ENCODE peak calls at places on chromosome 16, in eight cellular contexts. A is prostate gland, P is suprapubic skin, S is tibial nerve, T is mesendoderm, U is tibial artery, L is small intestine, O is right lobe of liver. M is an unnamed sample.

GRCh38 chr16:30748634-30749445 is 615 bp downstream of the PHKG2 start:
- DNase-seq in A (no peak), S (no peak), T (peak; percentile 73), O (peak; percentile 67), L (peak; percentile 33), P (peak; percentile 79), U (no peak), M (peak; percentile 52)

GRCh38 chr16:81035398-81035974 is at the start of gene ATMIN:
- DNase-seq in T (peak; percentile 94), U (peak; percentile 80), A (peak; percentile 85), S (peak; percentile 74), P (peak; percentile 84), L (peak; percentile 95), O (peak; percentile 90), M (peak; percentile 90)

GRCh38 chr16:54123766-54124165 is 162.8 kb downstream of the IRX3 start:
- DNase-seq in P (no peak), U (no peak), O (no peak), L (no peak), T (no peak), S (no peak), A (no peak), M (no peak)

GRCh38 chr16:85126731-85127662 is 14.7 kb upstream of the CIBAR2 start:
- DNase-seq in L (no peak), S (no peak), U (no peak), A (no peak), O (no peak), T (peak; percentile 37), P (no peak), M (peak; percentile 32)

GRCh38 chr16:87034317-87034716 is 282.9 kb downstream of the C16orf95 start:
- DNase-seq in P (no peak), A (no peak), O (no peak), U (no peak), L (no peak), T (no peak), S (no peak), M (no peak)

GRCh38 chr16:87686697-87687570 is 78.9 kb downstream of the KLHDC4 start:
- DNase-seq in S (no peak), L (no peak), O (no peak), A (no peak), U (no peak), T (no peak), P (no peak), M (no peak)

GRCh38 chr16:52051773-52052172 is 495.2 kb downstream of the TOX3 start:
- DNase-seq in T (no peak), S (no peak), P (no peak), O (no peak), A (no peak), L (no peak), U (no peak), M (no peak)

GRCh38 chr16:59527206-59527997 is 793.3 kb upstream of the GOT2 start:
- DNase-seq in O (no peak), U (no peak), P (no peak), S (no peak), L (no peak), T (peak; percentile 56), A (no peak), M (no peak)

GRCh38 chr16:21260870-21261791 is 17.0 kb downstream of the CRYM start:
- DNase-seq in A (no peak), P (no peak), S (no peak), L (peak; percentile 98), U (no peak), O (peak; percentile 92), T (no peak), M (no peak)

GRCh38 chr16:50601341-50601740 is 53.1 kb downstream of the NKD1 start:
- DNase-seq in S (no peak), O (no peak), P (no peak), A (no peak), L (no peak), U (no peak), T (no peak), M (no peak)

GRCh38 chr16:48617711-48618148 is 7.8 kb upstream of the N4BP1 start:
- DNase-seq in S (peak; percentile 47), O (no peak), U (no peak), L (no peak), T (no peak), A (no peak), P (no peak), M (peak; percentile 26)
- H3K4me1 ChIP-seq in S (peaks cover 5% of the 10 kb centered on the region), O (peaks cover 2% of the 10 kb centered on the region), U (peaks cover 18% of the 10 kb centered on the region), L (peaks cover 3% of the 10 kb centered on the region), T (peaks cover 2% of the 10 kb centered on the region), A (no peaks in the 10 kb centered on the region), P (peaks cover 17% of the 10 kb centered on the region), M (peaks cover 6% of the 10 kb centered on the region)

GRCh38 chr16:70685061-70685937 is 554 bp downstream of the MTSS2 start:
- DNase-seq in O (no peak), P (no peak), S (no peak), L (no peak), U (no peak), T (peak; percentile 28), A (no peak), M (no peak)

GRCh38 chr16:70684146-70685060 is 1.4 kb downstream of the MTSS2 start:
- DNase-seq in S (no peak), L (no peak), O (peak; percentile 86), P (no peak), U (no peak), A (no peak), T (no peak), M (no peak)

GRCh38 chr16:70686376-70687171 is 721 bp upstream of the MTSS2 start:
- DNase-seq in S (no peak), A (no peak), P (no peak), T (no peak), U (no peak), L (no peak), O (no peak), M (no peak)

GRCh38 chr16:70687172-70687531 is 1.3 kb upstream of the MTSS2 start:
- DNase-seq in P (no peak), S (no peak), L (no peak), O (no peak), A (no peak), T (no peak), U (no peak), M (no peak)

DNA sequence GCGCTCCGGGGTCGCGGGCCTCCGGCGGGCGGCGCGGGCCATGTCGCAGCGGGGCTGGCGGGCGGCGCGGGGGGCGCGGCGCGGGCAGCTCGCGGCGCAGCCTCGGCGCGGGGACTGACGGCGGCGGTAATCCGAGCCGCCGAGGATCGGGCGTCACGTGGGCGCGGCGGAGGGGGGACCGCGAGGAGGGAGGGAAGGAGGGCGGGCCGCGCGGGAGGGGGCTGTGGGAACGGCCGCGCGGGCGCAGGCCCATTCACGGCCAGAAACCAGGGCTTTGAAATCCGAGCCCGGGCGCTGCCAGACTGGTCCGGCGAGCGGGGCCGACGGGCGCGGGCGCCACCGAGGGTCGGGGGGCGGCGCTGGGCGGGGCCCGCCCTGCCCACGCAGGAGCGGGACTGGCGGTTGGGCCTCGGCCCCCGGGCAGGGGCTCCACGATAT is at the start of gene MTSS2:
- DNase-seq in P (no peak), U (peak; percentile 84), A (peak; percentile 92), T (peak; percentile 84), L (peak; percentile 42), O (peak; percentile 90), S (peak; percentile 72), M (peak; percentile 91)
- H3K4me3 ChIP-seq in P (peak within 1 kb of the TSS; percentile 85), U (peak within 1 kb of the TSS; percentile 75), A (peak within 1 kb of the TSS; percentile 65), T (peak within 1 kb of the TSS; percentile 55), L (peak within 1 kb of the TSS; percentile 63), O (peak within 1 kb of the TSS; percentile 83), S (peak within 1 kb of the TSS; percentile 58), M (peak within 1 kb of the TSS; percentile 74)

DNA sequence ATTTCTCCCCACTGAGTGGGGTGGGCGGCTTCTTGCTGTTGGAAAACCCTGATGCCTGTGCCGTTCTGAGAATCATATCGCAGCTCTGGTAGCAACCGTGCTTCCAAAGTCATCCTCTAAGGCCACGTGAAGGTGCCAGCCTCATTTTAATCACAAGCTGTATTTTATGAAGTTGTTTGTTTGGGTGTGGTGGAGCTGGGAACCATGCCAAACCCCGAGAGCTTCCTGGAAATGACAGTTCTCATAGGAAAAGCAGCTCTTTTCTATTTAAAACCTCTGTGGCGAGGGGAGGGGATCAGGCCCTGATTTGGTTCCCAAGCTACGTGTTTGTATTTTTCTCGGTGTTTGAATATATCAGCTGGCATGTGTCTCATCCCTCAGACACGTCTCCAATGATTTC is 21.7 kb downstream of the KNOP1 start:
- DNase-seq in O (peak; percentile 66), S (peak; percentile 89), A (peak; percentile 75), T (no peak), P (peak; percentile 95), L (peak; percentile 86), U (peak; percentile 86), M (peak; percentile 68)
- H3K4me1 ChIP-seq in O (peaks cover 28% of the 10 kb centered on the region), S (peaks cover 41% of the 10 kb centered on the region), A (peaks cover 9% of the 10 kb centered on the region), T (no peaks in the 10 kb centered on the region), P (peaks cover 57% of the 10 kb centered on the region), L (peaks cover 15% of the 10 kb centered on the region), U (peaks cover 26% of the 10 kb centered on the region), M (peaks cover 3% of the 10 kb centered on the region)

GRCh38 chr16:56625140-56625942 is at the start of gene MT1E:
- DNase-seq in U (peak; percentile 65), A (peak; percentile 50), T (peak; percentile 70), L (peak; percentile 73), O (peak; percentile 92), P (peak; percentile 86), S (peak; percentile 42), M (peak; percentile 79)
- H3K4me3 ChIP-seq in U (peak within 1 kb of the TSS; percentile 64), A (peak within 1 kb of the TSS; percentile 31), T (no peak within 1 kb of the TSS), L (peak within 1 kb of the TSS; percentile 64), O (peak within 1 kb of the TSS; percentile 90), P (peak within 1 kb of the TSS; percentile 62), S (peak within 1 kb of the TSS; percentile 48), M (peak within 1 kb of the TSS; percentile 43)

GRCh38 chr16:49596119-49596518 is 222.5 kb downstream of the C16orf78 start:
- DNase-seq in O (peak; percentile 22), P (no peak), L (no peak), S (no peak), T (no peak), A (no peak), U (no peak), M (peak; percentile 7)
- H3K4me1 ChIP-seq in O (no peaks in the 10 kb centered on the region), P (peaks cover 9% of the 10 kb centered on the region), L (no peaks in the 10 kb centered on the region), S (peaks cover 20% of the 10 kb centered on the region), T (peaks cover 7% of the 10 kb centered on the region), A (no peaks in the 10 kb centered on the region), U (peaks cover 4% of the 10 kb centered on the region), M (peaks cover 4% of the 10 kb centered on the region)

DNA sequence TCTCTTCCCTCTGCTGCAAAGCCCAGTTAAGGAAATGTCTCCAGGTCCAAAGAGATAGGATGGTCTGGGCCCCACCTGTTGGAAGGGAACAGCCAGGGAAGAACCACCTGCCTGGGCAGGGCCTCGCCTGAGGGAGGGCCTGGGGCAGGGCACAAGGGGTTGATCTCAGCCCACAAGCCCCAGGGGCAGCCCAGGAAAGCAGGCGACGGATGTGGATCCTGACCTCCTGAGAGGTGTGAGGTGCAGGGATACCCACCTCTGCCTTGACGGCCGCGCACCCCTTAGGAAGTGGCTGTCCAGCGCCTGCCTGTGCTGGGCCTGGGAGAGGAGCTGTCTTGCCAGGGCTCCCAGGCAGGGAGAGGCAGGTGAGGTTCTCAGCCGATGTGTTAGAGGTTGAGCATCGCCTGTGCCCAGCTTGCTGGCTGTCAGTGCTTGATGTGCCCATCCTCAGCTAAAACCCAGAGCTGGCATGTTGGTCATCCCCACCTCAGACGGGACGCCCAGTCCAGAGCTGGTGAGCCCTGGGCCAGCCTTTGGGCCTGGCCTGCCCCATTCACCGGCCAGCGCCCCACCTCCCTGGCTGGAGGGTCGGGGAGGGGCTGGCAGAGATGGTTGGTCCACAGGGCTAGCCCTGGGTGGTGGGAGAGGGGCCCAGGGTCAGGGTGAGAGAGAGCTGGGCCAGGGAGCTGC is 434 bp downstream of the CEMP1 start:
- DNase-seq in O (no peak), S (no peak), P (no peak), T (no peak), U (no peak), L (no peak), A (no peak), M (no peak)
- H3K4me3 ChIP-seq in O (no peak overlapping the region), S (no peak overlapping the region), P (peak overlapping the region; percentile 55), T (no peak overlapping the region), U (peak overlapping the region; percentile 84), L (no peak overlapping the region), A (no peak overlapping the region), M (no peak overlapping the region)

GRCh38 chr16:10625595-10626357 is 45.4 kb upstream of the EMP2 start:
- DNase-seq in U (no peak), L (peak; percentile 45), A (no peak), P (no peak), O (no peak), S (no peak), T (no peak), M (no peak)
- H3K4me1 ChIP-seq in U (no peaks in the 10 kb centered on the region), L (peaks cover 2% of the 10 kb centered on the region), A (no peaks in the 10 kb centered on the region), P (no peaks in the 10 kb centered on the region), O (no peaks in the 10 kb centered on the region), S (no peaks in the 10 kb centered on the region), T (peaks cover 5% of the 10 kb centered on the region), M (peaks cover 4% of the 10 kb centered on the region)

M was measured in HAP-1.